ENCODE peak calls at places on chromosomes 1 and 21, in ten cellular contexts. One of them, this sample, is unnamed.

GRCh38 chr1:111553199-111553598 is 49.8 kb upstream of the ADORA3 start:
- DNase-seq in upper lobe of right lung: no peak
- DNase-seq in esophagus muscularis mucosa: peak
- DNase-seq in NCI-H524: no peak
- DNase-seq in stimulated activated CD4-positive, alpha-beta T cell treated with anti-CD3 and anti-CD28 coated beads, Interleukin-4, amount 100 ng/mL, for 48 hours: no peak
- DNase-seq in IMR-90: peak
- DNase-seq in amniotic stem cell: peak
- DNase-seq in anterior cingulate cortex: no peak
- DNase-seq in skeletal muscle cell: peak
- DNase-seq in astrocyte of the hippocampus: peak
- DNase-seq in this sample: no peak

GRCh38 chr1:188140958-188141357 is 1312.2 kb downstream of the PLA2G4A start:
- DNase-seq in upper lobe of right lung: no peak
- DNase-seq in amniotic stem cell: no peak
- DNase-seq in astrocyte of the hippocampus: no peak
- DNase-seq in IMR-90: no peak
- DNase-seq in NCI-H524: peak
- DNase-seq in esophagus muscularis mucosa: no peak
- DNase-seq in stimulated activated CD4-positive, alpha-beta T cell treated with anti-CD3 and anti-CD28 coated beads, Interleukin-4, amount 100 ng/mL, for 48 hours: no peak
- DNase-seq in anterior cingulate cortex: no peak
- DNase-seq in skeletal muscle cell: no peak
- DNase-seq in this sample: no peak

GRCh38 chr1:87024936-87025537 is 110.6 kb downstream of the HS2ST1 start:
- DNase-seq in anterior cingulate cortex: no peak
- DNase-seq in NCI-H524: peak
- DNase-seq in skeletal muscle cell: peak
- DNase-seq in IMR-90: peak
- DNase-seq in amniotic stem cell: no peak
- DNase-seq in astrocyte of the hippocampus: peak
- DNase-seq in upper lobe of right lung: no peak
- DNase-seq in esophagus muscularis mucosa: no peak
- DNase-seq in stimulated activated CD4-positive, alpha-beta T cell treated with anti-CD3 and anti-CD28 coated beads, Interleukin-4, amount 100 ng/mL, for 48 hours: no peak
- DNase-seq in this sample: no peak

GRCh38 chr1:20371411-20371810 is 80.7 kb downstream of the VWA5B1 start:
- DNase-seq in esophagus muscularis mucosa: no peak
- DNase-seq in NCI-H524: no peak
- DNase-seq in IMR-90: peak
- DNase-seq in skeletal muscle cell: no peak
- DNase-seq in upper lobe of right lung: no peak
- DNase-seq in amniotic stem cell: no peak
- DNase-seq in anterior cingulate cortex: no peak
- DNase-seq in stimulated activated CD4-positive, alpha-beta T cell treated with anti-CD3 and anti-CD28 coated beads, Interleukin-4, amount 100 ng/mL, for 48 hours: no peak
- DNase-seq in astrocyte of the hippocampus: peak
- DNase-seq in this sample: no peak

GRCh38 chr1:201299968-201300367 is 16.7 kb downstream of the PKP1 start:
- DNase-seq in IMR-90: peak
- DNase-seq in NCI-H524: no peak
- DNase-seq in esophagus muscularis mucosa: no peak
- DNase-seq in amniotic stem cell: no peak
- DNase-seq in astrocyte of the hippocampus: peak
- DNase-seq in skeletal muscle cell: no peak
- DNase-seq in anterior cingulate cortex: no peak
- DNase-seq in stimulated activated CD4-positive, alpha-beta T cell treated with anti-CD3 and anti-CD28 coated beads, Interleukin-4, amount 100 ng/mL, for 48 hours: no peak
- DNase-seq in upper lobe of right lung: peak
- DNase-seq in this sample: no peak

GRCh38 chr1:200150721-200151120 is 123.2 kb downstream of the NR5A2 start:
- DNase-seq in stimulated activated CD4-positive, alpha-beta T cell treated with anti-CD3 and anti-CD28 coated beads, Interleukin-4, amount 100 ng/mL, for 48 hours: no peak
- DNase-seq in esophagus muscularis mucosa: no peak
- DNase-seq in astrocyte of the hippocampus: peak
- DNase-seq in skeletal muscle cell: peak
- DNase-seq in upper lobe of right lung: no peak
- DNase-seq in IMR-90: peak
- DNase-seq in amniotic stem cell: peak
- DNase-seq in NCI-H524: no peak
- DNase-seq in anterior cingulate cortex: no peak
- DNase-seq in this sample: no peak

GRCh38 chr1:211501671-211502413 is 9.9 kb upstream of the RD3 start:
- DNase-seq in NCI-H524: peak
- DNase-seq in amniotic stem cell: no peak
- DNase-seq in upper lobe of right lung: no peak
- DNase-seq in stimulated activated CD4-positive, alpha-beta T cell treated with anti-CD3 and anti-CD28 coated beads, Interleukin-4, amount 100 ng/mL, for 48 hours: no peak
- DNase-seq in IMR-90: no peak
- DNase-seq in astrocyte of the hippocampus: no peak
- DNase-seq in anterior cingulate cortex: no peak
- DNase-seq in skeletal muscle cell: no peak
- DNase-seq in esophagus muscularis mucosa: no peak
- DNase-seq in this sample: no peak

GRCh38 chr1:47262787-47263413 is 30.9 kb upstream of the TAL1 start:
- DNase-seq in upper lobe of right lung: no peak
- DNase-seq in IMR-90: peak
- DNase-seq in NCI-H524: peak
- DNase-seq in skeletal muscle cell: no peak
- DNase-seq in amniotic stem cell: no peak
- DNase-seq in astrocyte of the hippocampus: peak
- DNase-seq in esophagus muscularis mucosa: no peak
- DNase-seq in anterior cingulate cortex: no peak
- DNase-seq in stimulated activated CD4-positive, alpha-beta T cell treated with anti-CD3 and anti-CD28 coated beads, Interleukin-4, amount 100 ng/mL, for 48 hours: peak
- DNase-seq in this sample: no peak

GRCh38 chr1:244224487-244225430 is 173.7 kb downstream of the ZBTB18 start:
- DNase-seq in skeletal muscle cell: no peak
- DNase-seq in stimulated activated CD4-positive, alpha-beta T cell treated with anti-CD3 and anti-CD28 coated beads, Interleukin-4, amount 100 ng/mL, for 48 hours: no peak
- DNase-seq in IMR-90: no peak
- DNase-seq in upper lobe of right lung: no peak
- DNase-seq in esophagus muscularis mucosa: no peak
- DNase-seq in amniotic stem cell: no peak
- DNase-seq in astrocyte of the hippocampus: no peak
- DNase-seq in anterior cingulate cortex: no peak
- DNase-seq in NCI-H524: no peak
- DNase-seq in this sample: no peak

GRCh38 chr1:207836616-207837352 is 74.1 kb downstream of the CD34 start:
- DNase-seq in skeletal muscle cell: no peak
- DNase-seq in esophagus muscularis mucosa: no peak
- DNase-seq in astrocyte of the hippocampus: no peak
- DNase-seq in NCI-H524: no peak
- DNase-seq in IMR-90: no peak
- DNase-seq in anterior cingulate cortex: no peak
- DNase-seq in stimulated activated CD4-positive, alpha-beta T cell treated with anti-CD3 and anti-CD28 coated beads, Interleukin-4, amount 100 ng/mL, for 48 hours: no peak
- DNase-seq in amniotic stem cell: no peak
- DNase-seq in upper lobe of right lung: no peak
- DNase-seq in this sample: no peak

GRCh38 chr1:53575948-53576305 is 116.7 kb downstream of the DMRTB1 start:
- DNase-seq in astrocyte of the hippocampus: no peak
- DNase-seq in NCI-H524: no peak
- DNase-seq in amniotic stem cell: no peak
- DNase-seq in esophagus muscularis mucosa: no peak
- DNase-seq in anterior cingulate cortex: no peak
- DNase-seq in skeletal muscle cell: no peak
- DNase-seq in stimulated activated CD4-positive, alpha-beta T cell treated with anti-CD3 and anti-CD28 coated beads, Interleukin-4, amount 100 ng/mL, for 48 hours: no peak
- DNase-seq in upper lobe of right lung: no peak
- DNase-seq in IMR-90: no peak
- DNase-seq in this sample: no peak

GRCh38 chr1:20485527-20486456 is at the start of gene CAMK2N1:
- DNase-seq in skeletal muscle cell: no peak
- DNase-seq in anterior cingulate cortex: peak
- DNase-seq in IMR-90: peak
- DNase-seq in stimulated activated CD4-positive, alpha-beta T cell treated with anti-CD3 and anti-CD28 coated beads, Interleukin-4, amount 100 ng/mL, for 48 hours: no peak
- DNase-seq in NCI-H524: peak
- DNase-seq in esophagus muscularis mucosa: no peak
- DNase-seq in upper lobe of right lung: peak
- DNase-seq in astrocyte of the hippocampus: peak
- DNase-seq in amniotic stem cell: no peak
- DNase-seq in this sample: no peak

GRCh38 chr21:25701529-25701928 is 33.2 kb downstream of the ATP5PF start:
- DNase-seq in anterior cingulate cortex: no peak
- DNase-seq in amniotic stem cell: no peak
- DNase-seq in esophagus muscularis mucosa: no peak
- DNase-seq in IMR-90: no peak
- DNase-seq in NCI-H524: no peak
- DNase-seq in stimulated activated CD4-positive, alpha-beta T cell treated with anti-CD3 and anti-CD28 coated beads, Interleukin-4, amount 100 ng/mL, for 48 hours: no peak
- DNase-seq in skeletal muscle cell: no peak
- DNase-seq in astrocyte of the hippocampus: no peak
- DNase-seq in upper lobe of right lung: no peak
- DNase-seq in this sample: no peak

GRCh38 chr1:71521655-71522264 is 440.9 kb upstream of the ZRANB2 start:
- DNase-seq in NCI-H524: peak
- DNase-seq in astrocyte of the hippocampus: peak
- DNase-seq in amniotic stem cell: peak
- DNase-seq in IMR-90: peak
- DNase-seq in skeletal muscle cell: peak
- DNase-seq in anterior cingulate cortex: no peak
- DNase-seq in esophagus muscularis mucosa: no peak
- DNase-seq in stimulated activated CD4-positive, alpha-beta T cell treated with anti-CD3 and anti-CD28 coated beads, Interleukin-4, amount 100 ng/mL, for 48 hours: no peak
- DNase-seq in upper lobe of right lung: peak
- DNase-seq in this sample: no peak

GRCh38 chr21:37208056-37208705 is 59.0 kb downstream of the VPS26C start:
- DNase-seq in amniotic stem cell: no peak
- DNase-seq in upper lobe of right lung: peak
- DNase-seq in NCI-H524: no peak
- DNase-seq in IMR-90: no peak
- DNase-seq in skeletal muscle cell: no peak
- DNase-seq in esophagus muscularis mucosa: no peak
- DNase-seq in stimulated activated CD4-positive, alpha-beta T cell treated with anti-CD3 and anti-CD28 coated beads, Interleukin-4, amount 100 ng/mL, for 48 hours: peak
- DNase-seq in astrocyte of the hippocampus: peak
- DNase-seq in anterior cingulate cortex: peak
- DNase-seq in this sample: peak

GRCh38 chr1:35364732-35365131 is 96.2 kb downstream of the ZMYM4 start:
- DNase-seq in amniotic stem cell: no peak
- DNase-seq in IMR-90: no peak
- DNase-seq in astrocyte of the hippocampus: no peak
- DNase-seq in esophagus muscularis mucosa: no peak
- DNase-seq in stimulated activated CD4-positive, alpha-beta T cell treated with anti-CD3 and anti-CD28 coated beads, Interleukin-4, amount 100 ng/mL, for 48 hours: no peak
- DNase-seq in NCI-H524: no peak
- DNase-seq in anterior cingulate cortex: no peak
- DNase-seq in skeletal muscle cell: no peak
- DNase-seq in upper lobe of right lung: no peak
- DNase-seq in this sample: no peak

GRCh38 chr1:147496571-147496970 is 44.7 kb upstream of the BCL9 start:
- DNase-seq in amniotic stem cell: no peak
- DNase-seq in anterior cingulate cortex: no peak
- DNase-seq in IMR-90: peak
- DNase-seq in upper lobe of right lung: no peak
- DNase-seq in esophagus muscularis mucosa: no peak
- DNase-seq in NCI-H524: peak
- DNase-seq in astrocyte of the hippocampus: peak
- DNase-seq in stimulated activated CD4-positive, alpha-beta T cell treated with anti-CD3 and anti-CD28 coated beads, Interleukin-4, amount 100 ng/mL, for 48 hours: no peak
- DNase-seq in skeletal muscle cell: peak
- DNase-seq in this sample: no peak